ENCODE peak calls at places on chromosomes 13 and 19, in four cellular contexts. L is tibial nerve, E is tibial artery, V is thyroid gland. Z is an unnamed sample.

GRCh38 chr13:110913322-110913721 is 1.5 kb downstream of the ANKRD10 start:
- DNase-seq in L (no peak), E (no peak), V (no peak), Z (no peak)

GRCh38 chr19:55473613-55474012 is 2.8 kb upstream of the ZNF628 start:
- DNase-seq in L (no peak), E (no peak), V (no peak), Z (no peak)

GRCh38 chr19:38663957-38664502 is 16.6 kb downstream of the ACTN4 start:
- DNase-seq in L (peak; percentile 45), E (peak; percentile 69), V (peak; percentile 39), Z (no peak)

GRCh38 chr19:1465191-1466016 is 13.6 kb downstream of the C19orf25 start:
- DNase-seq in L (no peak), E (no peak), V (peak; percentile 47), Z (no peak)

GRCh38 chr13:33032037-33032625 is 15.9 kb downstream of the KL start:
- DNase-seq in L (no peak), E (no peak), V (no peak), Z (no peak)

GRCh38 chr19:18020212-18021067 is 12.5 kb downstream of the ARRDC2 start:
- DNase-seq in L (peak; percentile 83), E (peak; percentile 94), V (peak; percentile 90), Z (peak; percentile 98)

GRCh38 chr13:114053026-114053425 is 79.2 kb upstream of the C13orf46 start:
- DNase-seq in L (no peak), E (peak; percentile 18), V (no peak), Z (no peak)

GRCh38 chr13:93248627-93249047 is 22.0 kb downstream of the GPC6 start:
- DNase-seq in L (no peak), E (no peak), V (peak; percentile 39), Z (no peak)

GRCh38 chr13:26742691-26743358 is 17.8 kb downstream of the GPR12 start:
- DNase-seq in L (no peak), E (no peak), V (no peak), Z (no peak)

GRCh38 chr13:66114127-66114526 is 1116.0 kb downstream of the PCDH9 start:
- DNase-seq in L (no peak), E (no peak), V (no peak), Z (no peak)

GRCh38 chr13:33775339-33776108 is 42.4 kb upstream of the RFC3 start:
- DNase-seq in L (no peak), E (no peak), V (no peak), Z (no peak)

GRCh38 chr19:40803857-40804782 is 5.1 kb downstream of the EGLN2 start:
- DNase-seq in L (no peak), E (no peak), V (peak; percentile 90), Z (no peak)

GRCh38 chr13:113170503-113170902 is 12.1 kb downstream of the PROZ start:
- DNase-seq in L (no peak), E (no peak), V (no peak), Z (no peak)

GRCh38 chr19:5973867-5974635 is 3.9 kb downstream of the RANBP3 start:
- DNase-seq in L (no peak), E (no peak), V (no peak), Z (no peak)

GRCh38 chr13:20105161-20105689 is 55.6 kb downstream of the GJA3 start:
- DNase-seq in L (no peak), E (no peak), V (no peak), Z (no peak)

GRCh38 chr13:20353973-20354372 is 121.9 kb upstream of the GJB6 start:
- DNase-seq in L (no peak), E (no peak), V (no peak), Z (no peak)

GRCh38 chr13:26979334-26979733 is 192.3 kb downstream of the USP12 start:
- DNase-seq in L (no peak), E (no peak), V (no peak), Z (no peak)

GRCh38 chr19:29614046-29614445 is 8.0 kb downstream of the POP4 start:
- DNase-seq in L (no peak), E (no peak), V (no peak), Z (no peak)

GRCh38 chr19:35644987-35645679 is 3.0 kb upstream of the COX6B1 start:
- DNase-seq in L (peak; percentile 74), E (peak; percentile 88), V (peak; percentile 79), Z (peak; percentile 83)

GRCh38 chr19:15962319-15962718 is 13.5 kb downstream of the OR10H4 start:
- DNase-seq in L (no peak), E (no peak), V (no peak), Z (no peak)

GRCh38 chr13:44620057-44620456 is 43.9 kb upstream of the TSC22D1 start:
- DNase-seq in L (no peak), E (no peak), V (no peak), Z (no peak)

GRCh38 chr13:86633346-86633745 is 834.1 kb upstream of the SLITRK6 start:
- DNase-seq in L (no peak), E (no peak), V (no peak), Z (no peak)

GRCh38 chr19:2334986-2335846 is 6.7 kb downstream of the SPPL2B start:
- DNase-seq in L (no peak), E (no peak), V (no peak), Z (no peak)

GRCh38 chr19:18046066-18046718 is 38.2 kb downstream of the ARRDC2 start:
- DNase-seq in L (no peak), E (no peak), V (no peak), Z (no peak)

GRCh38 chr19:16457954-16458331 is 13.8 kb downstream of the EPS15L1 start:
- DNase-seq in L (no peak), E (no peak), V (peak; percentile 73), Z (no peak)

GRCh38 chr19:7177926-7178325 is 108.4 kb downstream of the ZNF557 start:
- DNase-seq in L (no peak), E (no peak), V (no peak), Z (no peak)

GRCh38 chr13:43329702-43330101 is 306.3 kb downstream of the DNAJC15 start:
- DNase-seq in L (no peak), E (no peak), V (no peak), Z (no peak)

GRCh38 chr19:48103922-48104321 is 6.7 kb downstream of the PLA2G4C start:
- DNase-seq in L (no peak), E (no peak), V (no peak), Z (no peak)

GRCh38 chr19:47601180-47601904 is 7.6 kb upstream of the BICRA start:
- DNase-seq in L (no peak), E (no peak), V (no peak), Z (no peak)

GRCh38 chr13:76398426-76398825 is 487.8 kb downstream of the KCTD12 start:
- DNase-seq in L (no peak), E (no peak), V (no peak), Z (no peak)

GRCh38 chr13:101520672-101521071 is 68.2 kb downstream of the ITGBL1 start:
- DNase-seq in L (no peak), E (no peak), V (no peak), Z (no peak)

GRCh38 chr13:85816413-85816812 is 17.2 kb upstream of the SLITRK6 start:
- DNase-seq in L (no peak), E (no peak), V (no peak), Z (no peak)

GRCh38 chr19:31223805-31224534 is 125.3 kb downstream of the TSHZ3 start:
- DNase-seq in L (no peak), E (no peak), V (no peak), Z (no peak)

GRCh38 chr13:80131204-80131603 is 209.7 kb downstream of the SPRY2 start:
- DNase-seq in L (peak; percentile 44), E (peak; percentile 59), V (peak; percentile 81), Z (peak; percentile 76)

GRCh38 chr13:114315074-114315785 is 927 bp downstream of the CHAMP1 start:
- DNase-seq in L (no peak), E (no peak), V (no peak), Z (no peak)

GRCh38 chr13:111122056-111122455 is 6.9 kb downstream of the ARHGEF7 start:
- DNase-seq in L (no peak), E (no peak), V (no peak), Z (no peak)

GRCh38 chr13:85405316-85405897 is 393.8 kb downstream of the SLITRK6 start:
- DNase-seq in L (no peak), E (no peak), V (no peak), Z (no peak)

GRCh38 chr19:10562609-10563008 is 3.2 kb downstream of the KRI1 start:
- DNase-seq in L (no peak), E (no peak), V (no peak), Z (peak; percentile 56)

GRCh38 chr19:10566658-10567410 is 1.0 kb upstream of the KRI1 start:
- DNase-seq in L (no peak), E (no peak), V (no peak), Z (peak; percentile 73)

GRCh38 chr19:10566408-10566657 is 523 bp upstream of the KRI1 start:
- DNase-seq in L (no peak), E (no peak), V (no peak), Z (no peak)

GRCh38 chr19:10565567-10566407 is at the start of gene KRI1:
- DNase-seq in L (peak; percentile 97), E (peak; percentile 98), V (peak; percentile 97), Z (peak; percentile 99)

DNA sequence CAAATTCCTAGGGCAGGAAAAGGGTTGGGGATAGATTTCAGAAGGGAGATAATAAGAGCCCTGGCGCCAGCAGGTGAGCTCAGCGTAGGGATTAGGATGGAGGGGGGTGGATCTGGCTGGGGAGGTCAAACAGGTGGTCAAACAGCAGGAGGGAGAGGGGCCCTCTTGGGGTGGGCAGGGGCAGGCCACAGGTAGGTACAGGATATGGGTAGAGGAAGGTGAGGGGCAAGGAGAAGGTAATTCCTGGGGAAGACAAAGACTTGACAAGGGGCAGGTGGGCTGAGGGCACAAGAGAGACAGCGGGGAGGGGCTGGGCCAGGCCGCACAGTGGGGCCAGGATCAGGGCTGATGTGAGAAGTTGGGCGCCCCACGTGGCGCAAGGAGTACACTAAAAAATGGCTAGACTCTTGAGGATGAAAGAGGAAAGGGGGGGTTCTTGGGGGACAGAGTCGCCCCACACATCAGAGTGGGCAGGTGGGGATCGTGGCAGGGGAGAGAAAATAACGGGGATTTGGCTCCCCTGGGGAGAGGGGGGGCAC is 713 bp downstream of the KRI1 start:
- DNase-seq in L (no peak), E (peak; percentile 45), V (peak; percentile 47), Z (peak; percentile 76)
- TF ChIP-seq CTCF in L (peak; percentile 28), E (peak; percentile 8), V (no peak), Z (no peak)

GRCh38 chr19:13839193-13839937 is 37.6 kb upstream of the NANOS3 start:
- DNase-seq in L (peak; percentile 84), E (peak; percentile 93), V (peak; percentile 89), Z (peak; percentile 97)
- H3K4me3 ChIP-seq in L (peak overlapping the region; percentile 85), E (peak overlapping the region; percentile 97), V (peak overlapping the region; percentile 10), Z (peak overlapping the region; percentile 99)

GRCh38 chr13:79126706-79127105 is 279.3 kb downstream of the RBM26 start:
- DNase-seq in L (no peak), E (no peak), V (no peak), Z (no peak)

GRCh38 chr13:79119578-79120107 is 286.4 kb downstream of the RBM26 start:
- DNase-seq in L (no peak), E (no peak), V (no peak), Z (no peak)

GRCh38 chr13:79128158-79128557 is 277.9 kb downstream of the RBM26 start:
- DNase-seq in L (no peak), E (no peak), V (no peak), Z (no peak)

DNA sequence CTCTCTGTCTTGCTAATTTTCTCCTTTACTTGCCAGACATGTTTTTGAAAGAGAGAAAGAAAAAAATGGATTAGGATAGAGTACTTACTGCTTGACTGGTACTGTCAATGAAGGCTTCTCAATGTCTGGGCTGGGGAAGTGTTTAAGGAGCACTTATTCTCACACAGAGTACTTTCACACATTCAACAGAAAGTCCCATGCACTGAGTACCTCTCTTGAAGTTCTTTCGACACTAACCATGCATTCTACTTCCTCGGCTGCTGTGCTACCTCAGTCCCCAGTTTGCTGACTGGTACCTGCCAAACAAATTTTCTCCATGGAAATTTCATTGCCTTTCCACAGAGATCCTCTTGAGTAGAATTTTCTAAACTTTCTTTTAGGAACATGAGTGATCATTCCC is 281.9 kb downstream of the RBM26 start:
- DNase-seq in L (no peak), E (no peak), V (no peak), Z (no peak)
- H3K27ac ChIP-seq in L (no peak overlapping the region), E (no peak overlapping the region), V (no peak overlapping the region), Z (no peak overlapping the region)

GRCh38 chr13:28718538-28719226 is at the start of gene SLC46A3:
- DNase-seq in L (peak; percentile 95), E (peak; percentile 98), V (peak; percentile 97), Z (peak; percentile 99)
- TF ChIP-seq CTCF in L (no peak), E (peak; percentile 13), V (no peak), Z (no peak)